ENCODE peak calls at places on chromosomes 11 and 22, in six cellular contexts. T, D, S, N, M and G are unnamed samples. For H3K4me1, the result is how much of the 10 kb centered on the place peaks cover.

GRCh38 chr11:83200035-83200434 is 6.5 kb downstream of the ANKRD42 start:
- DNase-seq in T (no peak), D (no peak), S (no peak), N (no peak), M (no peak), G (no peak)

GRCh38 chr22:26462051-26462450 is 21.5 kb downstream of the HPS4 start:
- DNase-seq in T (no peak), D (no peak), S (no peak), N (no peak), M (no peak), G (no peak)

GRCh38 chr11:2797181-2797711 is 88.3 kb downstream of the CDKN1C start:
- DNase-seq in T (peak), D (no peak), S (no peak), N (no peak), M (peak), G (no peak)

GRCh38 chr11:132365650-132366049 is 995.2 kb downstream of the NTM start:
- DNase-seq in T (no peak), D (no peak), S (no peak), N (no peak), M (no peak), G (no peak)

GRCh38 chr11:18720811-18721575 is 5.0 kb downstream of the IGSF22 start:
- DNase-seq in T (peak), D (peak), S (peak), N (peak), M (peak), G (peak)

GRCh38 chr11:12540913-12541587 is 133.2 kb upstream of the TEAD1 start:
- DNase-seq in T (no peak), D (peak), S (no peak), N (peak), M (no peak), G (no peak)

GRCh38 chr22:35357883-35358621 is 22.8 kb upstream of the HMOX1 start:
- DNase-seq in T (no peak), D (peak), S (no peak), N (no peak), M (no peak), G (no peak)

GRCh38 chr22:21045585-21046294 is at the start of gene LRRC74B:
- DNase-seq in T (peak), D (peak), S (peak), N (peak), M (peak), G (peak)

GRCh38 chr11:11450744-11451362 is 97.8 kb upstream of the CSNK2A3 start:
- DNase-seq in T (no peak), D (peak), S (no peak), N (no peak), M (no peak), G (no peak)

GRCh38 chr22:19232620-19233019 is 54.1 kb upstream of the SLC25A1 start:
- DNase-seq in T (no peak), D (no peak), S (no peak), N (no peak), M (no peak), G (no peak)

GRCh38 chr11:128501008-128501407 is 86.3 kb downstream of the ETS1 start:
- DNase-seq in T (no peak), D (no peak), S (no peak), N (no peak), M (no peak), G (no peak)

GRCh38 chr11:111941963-111942362 is 4.8 kb downstream of the DIXDC1 start:
- DNase-seq in T (no peak), D (no peak), S (no peak), N (no peak), M (no peak), G (no peak)

GRCh38 chr11:19025799-19026406 is 34.6 kb downstream of the MRGPRX2 start:
- DNase-seq in T (no peak), D (peak), S (no peak), N (no peak), M (no peak), G (no peak)

GRCh38 chr11:121833970-121834369 is 282.0 kb downstream of the BLID start:
- DNase-seq in T (no peak), D (no peak), S (no peak), N (no peak), M (no peak), G (no peak)

GRCh38 chr11:113234888-113235287 is 79.5 kb upstream of the TTC12 start:
- DNase-seq in T (no peak), D (no peak), S (no peak), N (no peak), M (no peak), G (no peak)

DNA sequence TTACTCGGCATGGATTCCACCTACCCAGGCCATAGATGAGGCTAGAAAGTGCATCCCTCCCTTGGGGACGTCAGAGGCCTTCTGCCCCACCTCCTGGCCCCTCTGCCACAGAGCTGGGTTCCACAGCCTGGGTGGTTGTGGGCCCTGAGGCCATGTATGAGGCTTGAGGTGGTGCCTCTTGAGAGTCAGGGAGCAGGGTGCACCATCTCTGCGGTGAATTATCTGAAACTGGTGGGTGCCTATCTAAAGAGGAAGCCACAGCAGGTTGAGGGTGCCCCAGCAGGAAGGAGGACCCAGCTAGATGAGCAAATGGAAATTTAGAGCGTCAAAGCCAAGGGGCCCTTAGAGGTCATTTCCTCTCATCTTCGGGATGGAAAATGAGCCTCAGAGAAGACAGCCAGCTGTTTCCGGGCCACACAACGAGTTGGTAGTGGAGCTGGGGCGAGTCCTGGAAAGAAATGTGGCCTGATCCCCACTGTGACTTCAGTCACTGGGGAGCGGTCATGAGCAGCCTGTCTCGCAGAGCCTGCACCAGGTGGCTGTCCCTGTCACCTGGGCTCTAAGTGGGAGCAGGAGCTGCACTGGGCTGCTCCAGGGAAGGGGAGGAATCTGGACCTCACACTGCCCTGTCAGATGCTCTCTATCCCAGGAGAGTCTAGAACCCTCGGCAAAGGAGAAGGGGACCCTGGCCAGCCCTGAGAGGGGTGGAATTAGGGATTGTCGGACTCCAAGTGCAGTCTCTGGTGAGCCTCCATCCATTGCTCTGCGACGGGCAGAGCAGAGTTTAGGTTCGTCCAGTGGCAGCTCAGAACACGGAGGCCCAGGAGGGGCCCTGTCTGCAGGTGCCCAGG is 7.3 kb downstream of the ADORA2A start:
- DNase-seq in T (no peak), D (no peak), S (no peak), N (no peak), M (no peak), G (peak)
- H3K4me1 ChIP-seq in T (under half), D (under half), S (under half), N (under half), M (under half), G (half or more)

DNA sequence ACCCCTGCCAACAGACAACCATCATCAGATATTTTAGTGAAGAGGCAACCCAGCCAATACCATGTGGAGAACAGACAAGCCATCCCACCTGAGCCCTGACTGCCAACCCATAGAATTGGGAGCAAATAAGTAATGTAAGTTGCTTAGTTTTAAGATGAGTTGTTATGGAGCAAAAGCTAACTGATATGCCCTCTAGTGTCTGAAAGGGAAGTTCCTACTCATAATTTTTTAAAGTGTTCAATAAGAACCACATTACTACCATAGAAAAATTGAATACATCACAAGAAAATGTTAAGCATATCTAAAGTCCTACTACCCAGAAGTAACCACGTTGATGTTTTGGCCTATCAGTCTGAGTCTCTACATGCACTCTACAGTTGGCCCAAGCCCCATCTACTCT is 50.8 kb upstream of the SLC36A4 start:
- DNase-seq in T (no peak), D (peak), S (no peak), N (peak), M (no peak), G (no peak)
- TF ChIP-seq CTCF in T (no peak), D (peak), S (no peak), N (peak), M (peak), G (no peak)

DNA sequence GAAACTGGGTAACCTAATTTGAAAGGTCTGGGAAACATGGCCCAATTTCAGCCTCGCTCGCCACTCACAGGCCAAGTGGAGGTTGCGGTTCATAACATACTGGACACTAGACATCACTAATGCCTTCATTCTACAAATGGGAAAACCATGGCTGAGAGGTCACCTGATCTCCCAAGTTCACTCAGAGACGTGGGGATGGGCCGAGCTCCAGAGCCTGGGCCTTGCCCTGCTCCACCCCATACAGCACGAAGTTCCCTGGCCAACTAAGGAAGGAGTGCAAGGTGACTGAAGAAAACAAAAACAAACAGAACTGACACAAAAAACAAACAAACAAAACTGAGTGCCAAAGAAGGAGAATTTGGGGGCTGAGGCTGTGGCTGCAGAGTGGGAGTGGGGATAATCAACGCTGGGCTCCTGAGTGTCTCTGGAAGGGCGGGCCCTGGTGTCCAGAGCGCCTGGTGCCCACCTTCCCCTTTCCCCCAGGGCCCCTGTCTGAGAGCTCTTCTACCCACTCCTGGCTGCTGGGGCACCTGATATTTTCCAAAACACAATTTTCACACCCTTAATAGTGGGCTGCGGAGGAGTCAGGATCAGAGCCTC is 46.5 kb upstream of the ADA2 start:
- DNase-seq in T (no peak), D (no peak), S (no peak), N (no peak), M (no peak), G (no peak)
- H3K4me1 ChIP-seq in T (under half), D (under half), S (under half), N (half or more), M (under half), G (under half)

DNA sequence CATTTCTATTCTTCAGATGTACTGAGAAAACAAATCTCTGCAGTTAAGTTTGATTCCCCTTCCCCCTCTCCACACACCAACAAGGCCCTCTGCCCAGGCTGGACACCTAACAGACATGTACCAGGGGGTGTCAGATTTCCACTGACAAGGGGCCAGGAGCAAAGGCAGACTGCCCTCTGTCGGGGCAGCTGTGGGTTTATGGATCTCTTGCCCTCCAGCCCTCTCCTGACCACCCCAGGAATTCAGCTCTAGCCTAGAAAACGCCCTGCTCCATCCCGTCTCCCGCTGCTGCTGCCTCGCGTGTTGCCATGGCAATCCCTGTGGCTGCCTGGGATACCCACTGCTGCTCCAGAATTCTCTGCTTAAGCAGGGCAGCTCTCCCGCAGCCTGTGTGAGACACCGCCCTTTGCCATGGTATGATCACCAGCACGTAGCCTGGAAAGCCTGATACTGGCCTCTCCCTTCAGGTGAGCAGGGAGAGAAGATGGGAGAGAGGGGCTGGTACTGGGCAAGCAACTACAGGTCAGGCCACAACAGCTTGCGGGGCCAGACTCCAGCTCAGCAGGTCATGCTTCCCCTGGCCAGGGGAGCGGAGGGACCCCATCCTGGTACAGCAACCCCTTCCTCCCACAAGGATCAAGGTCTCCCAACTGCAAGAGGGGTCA is 41.6 kb downstream of the BUD13 start:
- DNase-seq in T (no peak), D (peak), S (no peak), N (peak), M (no peak), G (no peak)
- TF ChIP-seq CTCF in T (no peak), D (no peak), S (no peak), N (no peak), M (no peak), G (no peak)

GRCh38 chr11:46293616-46294015 is 16.2 kb downstream of the CREB3L1 start:
- DNase-seq in T (no peak), D (peak), S (no peak), N (no peak), M (no peak), G (no peak)

GRCh38 chr11:46295996-46296519 is 18.6 kb downstream of the CREB3L1 start:
- DNase-seq in T (no peak), D (no peak), S (no peak), N (no peak), M (peak), G (no peak)

GRCh38 chr11:46295312-46295995 is 18.0 kb downstream of the CREB3L1 start:
- DNase-seq in T (peak), D (peak), S (peak), N (peak), M (no peak), G (peak)

GRCh38 chr11:46293066-46293465 is 15.6 kb downstream of the CREB3L1 start:
- DNase-seq in T (no peak), D (no peak), S (no peak), N (no peak), M (no peak), G (no peak)

DNA sequence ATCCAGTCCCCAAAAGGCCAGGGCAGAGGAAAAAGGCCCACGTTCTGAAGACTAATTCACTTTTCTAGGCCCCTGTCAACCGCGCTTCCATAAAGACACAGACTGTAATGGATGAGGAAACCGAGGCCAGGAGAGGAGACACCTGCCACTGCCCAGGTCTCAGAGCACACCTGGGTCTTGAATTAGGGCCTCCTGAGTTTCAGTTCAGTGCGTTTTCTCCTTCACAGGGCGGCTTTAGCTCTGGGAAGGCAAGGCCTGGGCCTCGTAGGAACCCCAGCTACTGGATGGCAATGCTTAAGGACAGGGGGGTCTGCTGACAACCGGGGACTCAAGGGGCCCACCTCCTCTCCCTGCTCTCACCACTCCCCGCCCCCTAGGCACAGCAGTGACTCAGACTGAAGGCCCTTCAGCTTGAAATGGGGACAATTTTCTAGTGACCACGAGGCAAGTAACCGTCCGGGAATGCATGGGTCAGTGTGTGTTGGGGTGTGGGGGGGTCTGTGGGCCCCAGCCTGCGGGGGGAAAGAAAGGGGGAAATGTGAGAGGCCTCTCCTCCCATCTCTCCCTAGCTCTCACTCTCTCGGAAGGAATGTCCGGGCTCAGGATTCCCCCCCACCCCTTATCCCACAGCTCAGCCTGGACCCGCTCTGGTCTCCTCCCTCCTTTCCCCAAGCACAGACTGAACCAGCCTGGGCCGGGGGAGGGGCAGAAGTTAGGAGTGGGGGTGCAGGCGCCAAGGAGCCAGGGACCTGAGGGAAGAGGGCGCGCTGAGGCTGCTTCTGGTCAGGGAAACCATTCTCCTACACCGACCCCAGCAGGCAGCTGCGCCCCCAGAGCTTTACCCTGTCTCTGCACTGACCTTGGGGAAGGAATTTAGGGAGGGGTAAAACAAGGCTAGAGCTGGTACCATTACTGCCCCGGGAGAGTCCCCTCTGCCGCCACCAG is 17.2 kb downstream of the CREB3L1 start:
- DNase-seq in T (peak), D (peak), S (no peak), N (peak), M (peak), G (no peak)
- H3K4me1 ChIP-seq in T (under half), D (half or more), S (under half), N (under half), M (under half), G (under half)

GRCh38 chr11:103541186-103541795 is 432.1 kb downstream of the DYNC2H1 start:
- DNase-seq in T (no peak), D (no peak), S (no peak), N (peak), M (no peak), G (no peak)

GRCh38 chr11:103539166-103539565 is 429.9 kb downstream of the DYNC2H1 start:
- DNase-seq in T (no peak), D (no peak), S (no peak), N (no peak), M (no peak), G (no peak)

GRCh38 chr11:103534959-103535358 is 425.7 kb downstream of the DYNC2H1 start:
- DNase-seq in T (no peak), D (no peak), S (no peak), N (no peak), M (no peak), G (no peak)

GRCh38 chr11:103536335-103536722 is 427.1 kb downstream of the DYNC2H1 start:
- DNase-seq in T (no peak), D (no peak), S (no peak), N (no peak), M (no peak), G (no peak)

DNA sequence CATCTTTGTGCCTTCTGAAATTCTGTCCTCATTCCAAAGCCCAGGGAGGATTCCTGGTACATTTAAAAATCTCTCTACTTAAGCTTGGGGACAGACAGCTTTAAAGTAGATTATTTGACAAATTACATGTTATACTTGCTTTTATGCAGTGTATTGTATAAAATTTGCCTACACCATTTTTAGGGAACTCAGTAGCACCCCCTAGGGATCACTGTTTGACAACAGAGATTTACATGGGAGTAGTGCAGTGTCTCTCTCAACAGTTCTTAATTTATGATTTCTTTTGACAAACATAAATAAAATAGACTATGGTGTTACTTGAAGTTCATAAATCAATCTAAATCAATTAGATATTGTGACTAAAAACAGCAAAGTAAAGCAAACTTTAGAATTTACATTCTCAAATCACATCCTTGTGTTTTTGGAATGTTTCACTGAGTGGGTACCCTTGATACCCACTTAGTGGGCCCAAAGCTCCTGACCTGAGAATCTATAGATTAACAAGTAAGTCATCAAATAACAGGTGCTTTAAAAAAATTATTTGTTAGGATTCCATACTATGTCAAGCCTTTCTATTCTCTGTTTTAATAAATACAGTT is 428.8 kb downstream of the DYNC2H1 start:
- DNase-seq in T (no peak), D (peak), S (no peak), N (peak), M (no peak), G (no peak)
- TF ChIP-seq CTCF in T (no peak), D (peak), S (no peak), N (peak), M (peak), G (no peak)

DNA sequence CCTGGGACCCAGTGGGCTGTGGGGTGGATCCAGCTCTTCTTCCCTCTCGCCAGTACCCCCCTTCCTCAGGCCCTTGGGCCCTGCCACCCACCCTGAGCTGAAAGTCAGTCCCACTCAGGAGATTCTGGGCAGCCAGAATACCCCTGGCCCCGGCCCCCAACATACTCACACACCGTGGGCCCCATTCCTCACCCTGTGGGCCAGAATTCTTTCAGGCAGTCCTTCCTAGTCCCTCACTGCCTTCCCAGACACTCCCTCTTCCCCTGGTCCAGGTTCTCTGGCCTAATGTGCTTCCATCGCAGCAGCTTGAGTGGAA is 3.2 kb upstream of the POLD4 start:
- DNase-seq in T (no peak), D (no peak), S (no peak), N (no peak), M (no peak), G (no peak)
- H3K4me1 ChIP-seq in T (half or more), D (under half), S (under half), N (under half), M (under half), G (under half)

GRCh38 chr11:95739526-95739925 is 50.1 kb downstream of the FAM76B start:
- DNase-seq in T (no peak), D (no peak), S (no peak), N (no peak), M (no peak), G (no peak)

GRCh38 chr11:95734009-95734572 is 55.5 kb downstream of the FAM76B start:
- DNase-seq in T (no peak), D (no peak), S (no peak), N (no peak), M (no peak), G (no peak)

GRCh38 chr11:95736268-95737208 is 53.0 kb downstream of the FAM76B start:
- DNase-seq in T (peak), D (no peak), S (no peak), N (no peak), M (no peak), G (no peak)

GRCh38 chr11:95739108-95739507 is 50.5 kb downstream of the FAM76B start:
- DNase-seq in T (no peak), D (no peak), S (no peak), N (peak), M (no peak), G (no peak)
- TF ChIP-seq CTCF in T (no peak), D (no peak), S (no peak), N (peak), M (no peak), G (no peak)